ENCODE peak calls at places on chromosomes 6 and 20, in six cellular contexts. One of them, this sample, is unnamed.

GRCh38 chr6:46637145-46637544 is 15.5 kb downstream of the CYP39A1 start:
- DNase-seq in H9: no peak
- DNase-seq in IMR-90: peak
- DNase-seq in mesenchymal stem cell: peak
- DNase-seq in trophoblast cell: peak
- DNase-seq in H1: no peak
- DNase-seq in this sample: no peak

GRCh38 chr20:52933867-52934266 is 38.3 kb upstream of the TSHZ2 start:
- DNase-seq in mesenchymal stem cell: no peak
- DNase-seq in H1: no peak
- DNase-seq in H9: no peak
- DNase-seq in trophoblast cell: no peak
- DNase-seq in IMR-90: no peak
- DNase-seq in this sample: no peak

GRCh38 chr6:42043787-42044475 is 6.4 kb upstream of the TAF8 start:
- DNase-seq in H9: peak
- DNase-seq in trophoblast cell: peak
- DNase-seq in mesenchymal stem cell: peak
- DNase-seq in IMR-90: peak
- DNase-seq in H1: peak
- DNase-seq in this sample: peak

GRCh38 chr6:83908813-83909212 is 49.3 kb downstream of the CYB5R4 start:
- DNase-seq in IMR-90: peak
- DNase-seq in H9: no peak
- DNase-seq in H1: no peak
- DNase-seq in trophoblast cell: no peak
- DNase-seq in mesenchymal stem cell: no peak
- DNase-seq in this sample: no peak

GRCh38 chr6:90087103-90087833 is 193.0 kb downstream of the GJA10 start:
- DNase-seq in IMR-90: peak
- DNase-seq in H9: no peak
- DNase-seq in trophoblast cell: no peak
- DNase-seq in mesenchymal stem cell: peak
- DNase-seq in H1: no peak
- DNase-seq in this sample: no peak

GRCh38 chr6:45657243-45657642 is 279.5 kb upstream of the SUPT3H start:
- DNase-seq in mesenchymal stem cell: peak
- DNase-seq in trophoblast cell: no peak
- DNase-seq in H9: no peak
- DNase-seq in IMR-90: peak
- DNase-seq in H1: no peak
- DNase-seq in this sample: no peak

GRCh38 chr6:157761331-157761921 is 61.6 kb upstream of the SNX9 start:
- DNase-seq in mesenchymal stem cell: peak
- DNase-seq in IMR-90: peak
- DNase-seq in H9: no peak
- DNase-seq in H1: no peak
- DNase-seq in trophoblast cell: no peak
- DNase-seq in this sample: no peak

GRCh38 chr20:13549451-13549850 is 89.3 kb downstream of the TASP1 start:
- DNase-seq in H1: no peak
- DNase-seq in mesenchymal stem cell: no peak
- DNase-seq in H9: no peak
- DNase-seq in IMR-90: no peak
- DNase-seq in trophoblast cell: no peak
- DNase-seq in this sample: no peak

GRCh38 chr6:18147160-18147559 is 7.7 kb downstream of the TPMT start:
- DNase-seq in mesenchymal stem cell: no peak
- DNase-seq in H1: no peak
- DNase-seq in H9: no peak
- DNase-seq in IMR-90: peak
- DNase-seq in trophoblast cell: no peak
- DNase-seq in this sample: no peak

GRCh38 chr6:46199387-46199786 is 28.6 kb upstream of the ENPP5 start:
- DNase-seq in IMR-90: no peak
- DNase-seq in mesenchymal stem cell: no peak
- DNase-seq in H1: no peak
- DNase-seq in trophoblast cell: peak
- DNase-seq in H9: no peak
- DNase-seq in this sample: no peak

GRCh38 chr6:74755748-74756147 is 450.1 kb downstream of the COL12A1 start:
- DNase-seq in IMR-90: no peak
- DNase-seq in H1: no peak
- DNase-seq in H9: no peak
- DNase-seq in trophoblast cell: no peak
- DNase-seq in mesenchymal stem cell: no peak
- DNase-seq in this sample: no peak

GRCh38 chr20:1827974-1828785 is 67.0 kb upstream of the SIRPA start:
- DNase-seq in trophoblast cell: peak
- DNase-seq in IMR-90: no peak
- DNase-seq in H1: no peak
- DNase-seq in mesenchymal stem cell: no peak
- DNase-seq in H9: no peak
- DNase-seq in this sample: no peak

GRCh38 chr6:138486249-138487121 is 12.8 kb downstream of the NHSL1 start:
- DNase-seq in H1: no peak
- DNase-seq in IMR-90: no peak
- DNase-seq in mesenchymal stem cell: no peak
- DNase-seq in H9: no peak
- DNase-seq in trophoblast cell: no peak
- DNase-seq in this sample: no peak

GRCh38 chr6:159931112-159931511 is 37.8 kb upstream of the IGF2R start:
- DNase-seq in H9: no peak
- DNase-seq in H1: no peak
- DNase-seq in IMR-90: no peak
- DNase-seq in trophoblast cell: no peak
- DNase-seq in mesenchymal stem cell: no peak
- DNase-seq in this sample: no peak

GRCh38 chr6:524803-525202 is 132.1 kb downstream of the HUS1B start:
- DNase-seq in trophoblast cell: no peak
- DNase-seq in IMR-90: no peak
- DNase-seq in H9: no peak
- DNase-seq in mesenchymal stem cell: no peak
- DNase-seq in H1: no peak
- DNase-seq in this sample: no peak

GRCh38 chr20:41049451-41049850 is 20.8 kb downstream of the TOP1 start:
- DNase-seq in mesenchymal stem cell: no peak
- DNase-seq in IMR-90: no peak
- DNase-seq in H9: no peak
- DNase-seq in H1: no peak
- DNase-seq in trophoblast cell: no peak
- DNase-seq in this sample: no peak

GRCh38 chr6:42781546-42781810 is 374 bp upstream of the BICRAL start:
- DNase-seq in IMR-90: peak
- DNase-seq in H1: no peak
- DNase-seq in H9: no peak
- DNase-seq in mesenchymal stem cell: peak
- DNase-seq in trophoblast cell: no peak
- DNase-seq in this sample: no peak

GRCh38 chr20:48703511-48704219 is 124.1 kb downstream of the PREX1 start:
- DNase-seq in H9: no peak
- DNase-seq in IMR-90: no peak
- DNase-seq in H1: no peak
- DNase-seq in mesenchymal stem cell: no peak
- DNase-seq in trophoblast cell: no peak
- DNase-seq in this sample: no peak

GRCh38 chr6:114277220-114277619 is 65.6 kb downstream of the HS3ST5 start:
- DNase-seq in IMR-90: no peak
- DNase-seq in H1: no peak
- DNase-seq in mesenchymal stem cell: no peak
- DNase-seq in H9: no peak
- DNase-seq in trophoblast cell: no peak
- DNase-seq in this sample: no peak

GRCh38 chr20:59063358-59064213 is 21.0 kb upstream of the PRELID3B start:
- DNase-seq in H9: no peak
- DNase-seq in mesenchymal stem cell: peak
- DNase-seq in IMR-90: peak
- DNase-seq in H1: no peak
- DNase-seq in trophoblast cell: peak
- DNase-seq in this sample: peak

GRCh38 chr20:50113420-50114224 is 672 bp upstream of the UBE2V1 start:
- DNase-seq in H9: no peak
- DNase-seq in trophoblast cell: no peak
- DNase-seq in H1: no peak
- DNase-seq in mesenchymal stem cell: no peak
- DNase-seq in IMR-90: no peak
- DNase-seq in this sample: no peak

GRCh38 chr6:53014034-53014433 is 18.9 kb upstream of the GSTA4 start:
- DNase-seq in trophoblast cell: no peak
- DNase-seq in H1: no peak
- DNase-seq in IMR-90: peak
- DNase-seq in mesenchymal stem cell: peak
- DNase-seq in H9: no peak
- DNase-seq in this sample: no peak

GRCh38 chr20:15862178-15862577 is 711.1 kb downstream of the KIF16B start:
- DNase-seq in mesenchymal stem cell: no peak
- DNase-seq in H1: no peak
- DNase-seq in H9: no peak
- DNase-seq in IMR-90: no peak
- DNase-seq in trophoblast cell: no peak
- DNase-seq in this sample: no peak

GRCh38 chr20:10077081-10077471 is 42.3 kb downstream of the ANKEF1 start:
- DNase-seq in mesenchymal stem cell: no peak
- DNase-seq in trophoblast cell: no peak
- DNase-seq in IMR-90: no peak
- DNase-seq in H9: peak
- DNase-seq in H1: no peak
- DNase-seq in this sample: no peak

GRCh38 chr20:44494266-44494665 is 18.6 kb downstream of the TTPAL start:
- DNase-seq in H9: no peak
- DNase-seq in trophoblast cell: no peak
- DNase-seq in H1: no peak
- DNase-seq in mesenchymal stem cell: no peak
- DNase-seq in IMR-90: peak
- DNase-seq in this sample: no peak

GRCh38 chr6:163757506-163757905 is 343.0 kb downstream of the QKI start:
- DNase-seq in IMR-90: no peak
- DNase-seq in trophoblast cell: no peak
- DNase-seq in H1: no peak
- DNase-seq in mesenchymal stem cell: no peak
- DNase-seq in H9: no peak
- DNase-seq in this sample: no peak

GRCh38 chr20:41172296-41173140 is 35.2 kb downstream of the PLCG1 start:
- DNase-seq in mesenchymal stem cell: no peak
- DNase-seq in trophoblast cell: no peak
- DNase-seq in IMR-90: no peak
- DNase-seq in H1: no peak
- DNase-seq in H9: peak
- DNase-seq in this sample: no peak

GRCh38 chr6:32969685-32970412 is 1.5 kb downstream of the BRD2 start:
- DNase-seq in trophoblast cell: peak
- DNase-seq in H9: peak
- DNase-seq in mesenchymal stem cell: peak
- DNase-seq in H1: no peak
- DNase-seq in IMR-90: peak
- DNase-seq in this sample: peak

GRCh38 chr20:17612975-17613327 is 43.1 kb downstream of the DSTN start:
- DNase-seq in IMR-90: no peak
- DNase-seq in mesenchymal stem cell: no peak
- DNase-seq in H1: no peak
- DNase-seq in trophoblast cell: no peak
- DNase-seq in H9: no peak
- DNase-seq in this sample: no peak

GRCh38 chr6:49118475-49118874 is 344.6 kb downstream of the MMUT start:
- DNase-seq in H9: no peak
- DNase-seq in trophoblast cell: no peak
- DNase-seq in H1: no peak
- DNase-seq in mesenchymal stem cell: no peak
- DNase-seq in IMR-90: no peak
- DNase-seq in this sample: no peak

GRCh38 chr6:134630468-134631180 is 312.7 kb upstream of the SGK1 start:
- DNase-seq in trophoblast cell: no peak
- DNase-seq in mesenchymal stem cell: no peak
- DNase-seq in H1: no peak
- DNase-seq in H9: no peak
- DNase-seq in IMR-90: no peak
- DNase-seq in this sample: no peak

GRCh38 chr20:38446441-38447209 is 11.5 kb upstream of the SNHG17 start:
- DNase-seq in mesenchymal stem cell: peak
- DNase-seq in H9: peak
- DNase-seq in H1: peak
- DNase-seq in trophoblast cell: peak
- DNase-seq in IMR-90: peak
- DNase-seq in this sample: peak
- H3K14ac ChIP-seq in mesenchymal stem cell: peak
- H3K14ac ChIP-seq in H9: peak
- H3K14ac ChIP-seq in H1: no peak
- H3K14ac ChIP-seq in trophoblast cell: peak
- H3K14ac ChIP-seq in IMR-90: peak
- H3K14ac ChIP-seq in this sample: peak

DNA sequence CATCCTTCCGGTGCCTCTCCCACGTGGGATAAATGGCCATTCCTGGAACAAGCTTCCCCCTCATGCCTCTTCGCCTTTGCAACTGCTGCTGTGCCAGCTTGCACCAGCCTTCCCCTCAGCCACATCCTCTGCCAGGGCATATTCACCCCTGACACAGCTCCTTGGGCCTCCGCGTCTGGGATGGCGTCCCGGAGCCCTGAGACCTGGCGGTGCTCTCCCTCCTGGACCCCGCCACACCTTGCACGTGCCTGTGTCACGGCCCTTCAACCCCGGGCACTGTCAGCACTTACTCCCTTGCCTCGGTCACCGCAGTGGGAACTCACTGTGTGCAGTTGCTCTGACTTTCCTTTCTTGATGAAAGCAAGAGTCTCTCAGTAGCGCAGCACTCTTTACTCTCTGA is 13.2 kb downstream of the BPHL start:
- DNase-seq in mesenchymal stem cell: no peak
- DNase-seq in IMR-90: no peak
- DNase-seq in trophoblast cell: no peak
- DNase-seq in H1: no peak
- DNase-seq in H9: no peak
- DNase-seq in this sample: no peak
- H3K14ac ChIP-seq in mesenchymal stem cell: no peak
- H3K14ac ChIP-seq in IMR-90: no peak
- H3K14ac ChIP-seq in trophoblast cell: no peak
- H3K14ac ChIP-seq in H1: no peak
- H3K14ac ChIP-seq in H9: no peak
- H3K14ac ChIP-seq in this sample: no peak

DNA sequence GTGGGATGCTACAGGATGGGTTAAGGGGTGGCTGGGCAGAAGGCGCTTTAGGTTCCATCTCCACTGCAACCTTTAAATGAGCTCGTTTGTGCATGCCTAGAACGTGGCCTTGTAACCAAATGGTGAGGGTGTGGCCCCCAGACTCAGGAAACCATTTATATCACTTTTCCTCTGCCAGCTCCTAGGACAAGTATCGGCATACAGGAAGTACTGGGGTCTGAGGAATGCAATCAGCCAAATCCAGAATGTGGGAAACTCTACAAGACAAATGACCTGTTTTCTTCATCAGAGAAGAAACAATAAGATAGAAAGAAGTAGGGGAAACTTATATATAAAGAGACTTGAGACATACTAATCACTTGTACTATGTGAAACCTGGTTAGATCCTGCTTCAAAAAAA is 21.2 kb downstream of the AK9 start:
- DNase-seq in H1: no peak
- DNase-seq in H9: no peak
- DNase-seq in mesenchymal stem cell: no peak
- DNase-seq in trophoblast cell: no peak
- DNase-seq in IMR-90: no peak
- DNase-seq in this sample: no peak
- H3K14ac ChIP-seq in H1: no peak
- H3K14ac ChIP-seq in H9: no peak
- H3K14ac ChIP-seq in mesenchymal stem cell: no peak
- H3K14ac ChIP-seq in trophoblast cell: no peak
- H3K14ac ChIP-seq in IMR-90: no peak
- H3K14ac ChIP-seq in this sample: no peak

GRCh38 chr6:72677740-72678139 is 55.9 kb downstream of the KCNQ5 start:
- DNase-seq in H9: no peak
- DNase-seq in trophoblast cell: no peak
- DNase-seq in H1: no peak
- DNase-seq in IMR-90: no peak
- DNase-seq in mesenchymal stem cell: no peak
- DNase-seq in this sample: no peak
- H3K14ac ChIP-seq in H9: no peak
- H3K14ac ChIP-seq in trophoblast cell: no peak
- H3K14ac ChIP-seq in H1: no peak
- H3K14ac ChIP-seq in IMR-90: no peak
- H3K14ac ChIP-seq in mesenchymal stem cell: no peak
- H3K14ac ChIP-seq in this sample: no peak